ENCODE peak calls at places on chromosomes 6 and 20, in five cellular contexts. K, G, Z, P and I are unnamed samples.

GRCh38 chr6:63572733-63573139 is 456 bp downstream of the LOC128125822 start:
- DNase-seq in K (peak), G (no peak), Z (no peak), P (no peak), I (no peak)

GRCh38 chr6:26380256-26380655 is 2.7 kb upstream of the BTN2A2 start:
- DNase-seq in K (no peak), G (no peak), Z (no peak), P (no peak), I (no peak)

GRCh38 chr20:34988176-34988540 is 32.5 kb downstream of the MYH7B start:
- DNase-seq in K (no peak), G (no peak), Z (no peak), P (no peak), I (no peak)

GRCh38 chr6:160996316-160996715 is 4.7 kb downstream of the MAP3K4 start:
- DNase-seq in K (no peak), G (no peak), Z (no peak), P (no peak), I (no peak)

GRCh38 chr20:18506744-18507143 is 996 bp upstream of the SEC23B start:
- DNase-seq in K (no peak), G (no peak), Z (no peak), P (peak), I (no peak)

GRCh38 chr20:52426856-52427255 is 235.3 kb upstream of the ZFP64 start:
- DNase-seq in K (no peak), G (no peak), Z (no peak), P (no peak), I (no peak)

GRCh38 chr20:25309395-25310267 is 61.7 kb downstream of the PYGB start:
- DNase-seq in K (no peak), G (peak), Z (no peak), P (no peak), I (no peak)

GRCh38 chr6:6461138-6461537 is 127.4 kb upstream of the LY86 start:
- DNase-seq in K (no peak), G (no peak), Z (no peak), P (peak), I (no peak)

GRCh38 chr6:85674604-85675003 is 31.9 kb upstream of the SYNCRIP start:
- DNase-seq in K (no peak), G (no peak), Z (no peak), P (peak), I (no peak)

GRCh38 chr6:105507811-105508210 is 104.9 kb upstream of the PREP start:
- DNase-seq in K (no peak), G (no peak), Z (no peak), P (no peak), I (no peak)

GRCh38 chr6:41682497-41682961 is 44.3 kb downstream of the MDFI start:
- DNase-seq in K (no peak), G (no peak), Z (no peak), P (peak), I (no peak)